ENCODE peak calls at places on chromosomes 11 and 22, in nine cellular contexts. M, Z, D, F, V, K, R, J and T are unnamed samples.

GRCh38 chr22:50473088-50473487 is 1.7 kb downstream of the SBF1 start:
- DNase-seq in M (no peak), Z (no peak), D (no peak), F (no peak), V (peak; percentile 62), K (no peak), R (peak; percentile 38), J (no peak), T (no peak)

GRCh38 chr11:93850585-93851018 is at the start of gene VSTM5:
- DNase-seq in M (no peak), Z (no peak), D (no peak), F (no peak), V (no peak), K (no peak), R (no peak), J (no peak), T (no peak)

GRCh38 chr11:17508306-17508705 is 31.7 kb upstream of the ABCC8 start:
- DNase-seq in M (no peak), Z (peak; percentile 29), D (no peak), F (peak; percentile 28), V (no peak), K (peak; percentile 38), R (no peak), J (peak; percentile 4), T (no peak)

GRCh38 chr22:36611241-36611976 is 82.4 kb upstream of the EIF3D start:
- DNase-seq in M (no peak), Z (no peak), D (no peak), F (no peak), V (no peak), K (no peak), R (no peak), J (no peak), T (no peak)

GRCh38 chr22:17117890-17118289 is 3.3 kb downstream of the TMEM121B start:
- DNase-seq in M (no peak), Z (no peak), D (no peak), F (no peak), V (peak; percentile 29), K (no peak), R (no peak), J (no peak), T (no peak)

GRCh38 chr11:61949169-61950034 is 749 bp upstream of the BEST1 start:
- DNase-seq in M (peak; percentile 77), Z (peak; percentile 91), D (peak; percentile 78), F (peak; percentile 97), V (no peak), K (peak; percentile 92), R (peak; percentile 37), J (peak; percentile 83), T (peak; percentile 96)

GRCh38 chr11:128694618-128695481 is 978 bp downstream of the FLI1 start:
- DNase-seq in M (peak; percentile 70), Z (no peak), D (peak; percentile 58), F (no peak), V (peak; percentile 38), K (no peak), R (peak; percentile 66), J (peak; percentile 63), T (no peak)

GRCh38 chr11:105799728-105800462 is 190.0 kb downstream of the GRIA4 start:
- DNase-seq in M (no peak), Z (no peak), D (no peak), F (no peak), V (no peak), K (no peak), R (no peak), J (no peak), T (no peak)

GRCh38 chr11:110091995-110092576 is 1.1 kb upstream of the ZC3H12C start:
- DNase-seq in M (no peak), Z (no peak), D (no peak), F (no peak), V (no peak), K (peak; percentile 11), R (peak; percentile 32), J (no peak), T (peak; percentile 47)

GRCh38 chr22:49977578-49977977 is 17.0 kb downstream of the PIM3 start:
- DNase-seq in M (peak; percentile 35), Z (no peak), D (peak; percentile 14), F (no peak), V (no peak), K (no peak), R (no peak), J (no peak), T (no peak)

GRCh38 chr11:82732734-82733443 is 775 bp downstream of the FAM181B start:
- DNase-seq in M (no peak), Z (no peak), D (peak; percentile 35), F (no peak), V (no peak), K (peak; percentile 33), R (peak; percentile 57), J (no peak), T (no peak)

GRCh38 chr22:37394341-37394740 is 32.9 kb downstream of the ELFN2 start:
- DNase-seq in M (no peak), Z (no peak), D (no peak), F (peak; percentile 26), V (no peak), K (no peak), R (no peak), J (no peak), T (no peak)

GRCh38 chr11:68362801-68363379 is 50.5 kb downstream of the LRP5 start:
- DNase-seq in M (no peak), Z (no peak), D (no peak), F (no peak), V (no peak), K (no peak), R (no peak), J (no peak), T (no peak)

GRCh38 chr11:134466909-134467567 is 55.0 kb upstream of the B3GAT1 start:
- DNase-seq in M (no peak), Z (no peak), D (no peak), F (no peak), V (no peak), K (no peak), R (no peak), J (no peak), T (no peak)

GRCh38 chr11:66886671-66887221 is 29.9 kb downstream of the LRFN4 start:
- DNase-seq in M (no peak), Z (no peak), D (peak; percentile 61), F (peak; percentile 61), V (no peak), K (no peak), R (no peak), J (peak; percentile 65), T (no peak)

GRCh38 chr11:8097062-8097814 is 16.2 kb downstream of the TUB start:
- DNase-seq in M (no peak), Z (no peak), D (no peak), F (peak; percentile 47), V (no peak), K (no peak), R (no peak), J (no peak), T (no peak)

GRCh38 chr11:125257185-125257584 is 92.6 kb downstream of the PKNOX2 start:
- DNase-seq in M (no peak), Z (no peak), D (no peak), F (no peak), V (no peak), K (peak; percentile 42), R (peak; percentile 54), J (no peak), T (no peak)

GRCh38 chr11:125211191-125211953 is 46.8 kb downstream of the PKNOX2 start:
- DNase-seq in M (no peak), Z (no peak), D (no peak), F (no peak), V (no peak), K (no peak), R (peak; percentile 48), J (no peak), T (no peak)

GRCh38 chr22:40519284-40519947 is 117.1 kb downstream of the MRTFA start:
- DNase-seq in M (no peak), Z (no peak), D (no peak), F (no peak), V (peak; percentile 33), K (no peak), R (no peak), J (no peak), T (no peak)

GRCh38 chr22:50293441-50294318 is 13.8 kb downstream of the PLXNB2 start:
- DNase-seq in M (peak; percentile 88), Z (peak; percentile 85), D (peak; percentile 59), F (peak; percentile 84), V (no peak), K (peak; percentile 93), R (peak; percentile 94), J (peak; percentile 70), T (no peak)

GRCh38 chr11:110093407-110094297 is 460 bp downstream of the ZC3H12C start:
- DNase-seq in M (peak; percentile 73), Z (peak; percentile 49), D (peak; percentile 81), F (peak; percentile 65), V (no peak), K (peak; percentile 72), R (peak; percentile 67), J (peak; percentile 76), T (peak; percentile 47)

GRCh38 chr22:43315687-43316217 is 27.4 kb downstream of the SCUBE1 start:
- DNase-seq in M (no peak), Z (no peak), D (no peak), F (no peak), V (no peak), K (no peak), R (peak; percentile 33), J (no peak), T (no peak)

GRCh38 chr11:32098142-32098903 is 7.4 kb downstream of the RCN1 start:
- DNase-seq in M (no peak), Z (no peak), D (no peak), F (no peak), V (no peak), K (no peak), R (no peak), J (no peak), T (no peak)

GRCh38 chr22:24595228-24595627 is 2.4 kb upstream of the LRRC75B start:
- DNase-seq in M (no peak), Z (no peak), D (no peak), F (no peak), V (no peak), K (no peak), R (no peak), J (no peak), T (no peak)

GRCh38 chr22:20859615-20860014 is 808 bp downstream of the SNAP29 start:
- DNase-seq in M (no peak), Z (no peak), D (no peak), F (no peak), V (no peak), K (no peak), R (no peak), J (no peak), T (no peak)

GRCh38 chr11:17781221-17781620 is 46.6 kb downstream of the KCNC1 start:
- DNase-seq in M (no peak), Z (no peak), D (no peak), F (no peak), V (no peak), K (no peak), R (no peak), J (no peak), T (no peak)